ENCODE peak calls at places on chromosome 10, in eight cellular contexts. M, U, O, N, L, E, K and D are unnamed samples.

GRCh38 chr10:71970331-71970730 is 6.1 kb downstream of the CHST3 start:
- DNase-seq in M (no peak), U (peak; percentile 60), O (no peak), N (peak; percentile 78), L (peak; percentile 89), E (no peak), K (no peak), D (peak; percentile 69)

GRCh38 chr10:90288403-90288933 is 569.4 kb downstream of the HTR7 start:
- DNase-seq in M (peak; percentile 10), U (no peak), O (no peak), N (peak; percentile 10), L (peak; percentile 40), E (no peak), K (no peak), D (peak; percentile 53)

GRCh38 chr10:75865413-75865812 is 434.0 kb downstream of the LRMDA start:
- DNase-seq in M (no peak), U (no peak), O (no peak), N (no peak), L (no peak), E (no peak), K (no peak), D (peak; percentile 76)

GRCh38 chr10:74453151-74453550 is 302.1 kb downstream of the ADK start:
- DNase-seq in M (no peak), U (no peak), O (no peak), N (no peak), L (no peak), E (no peak), K (no peak), D (no peak)

GRCh38 chr10:77104459-77104980 is 533.1 kb downstream of the KCNMA1 start:
- DNase-seq in M (no peak), U (no peak), O (no peak), N (no peak), L (no peak), E (no peak), K (no peak), D (peak; percentile 85)

GRCh38 chr10:62900829-62901571 is 84.8 kb upstream of the EGR2 start:
- DNase-seq in M (no peak), U (no peak), O (no peak), N (no peak), L (no peak), E (no peak), K (no peak), D (peak; percentile 57)

GRCh38 chr10:110802551-110803238 is 69.0 kb upstream of the PDCD4 start:
- DNase-seq in M (no peak), U (no peak), O (peak; percentile 74), N (no peak), L (no peak), E (peak; percentile 34), K (peak; percentile 60), D (no peak)

GRCh38 chr10:96421995-96422394 is 63.2 kb upstream of the OPALIN start:
- DNase-seq in M (no peak), U (no peak), O (no peak), N (no peak), L (no peak), E (peak; percentile 54), K (no peak), D (no peak)

GRCh38 chr10:12726971-12727831 is 274.3 kb downstream of the CCDC3 start:
- DNase-seq in M (no peak), U (no peak), O (no peak), N (no peak), L (no peak), E (no peak), K (no peak), D (no peak)

GRCh38 chr10:5663692-5664427 is 2.5 kb downstream of the ASB13 start:
- DNase-seq in M (no peak), U (peak; percentile 72), O (no peak), N (peak; percentile 39), L (peak; percentile 69), E (no peak), K (peak; percentile 41), D (no peak)

GRCh38 chr10:58544135-58544534 is 31.5 kb downstream of the BICC1 start:
- DNase-seq in M (no peak), U (no peak), O (no peak), N (no peak), L (no peak), E (no peak), K (no peak), D (no peak)

GRCh38 chr10:5283305-5284158 is 81.2 kb upstream of the UCN3 start:
- DNase-seq in M (peak; percentile 55), U (peak; percentile 51), O (peak; percentile 74), N (peak; percentile 77), L (peak; percentile 83), E (peak; percentile 75), K (peak; percentile 39), D (peak; percentile 53)

GRCh38 chr10:71052708-71053107 is 159.7 kb upstream of the UNC5B start:
- DNase-seq in M (no peak), U (no peak), O (no peak), N (no peak), L (no peak), E (no peak), K (no peak), D (no peak)

GRCh38 chr10:6878067-6878412 is 298.0 kb upstream of the PRKCQ start:
- DNase-seq in M (no peak), U (no peak), O (no peak), N (peak; percentile 28), L (peak; percentile 55), E (no peak), K (peak; percentile 4), D (no peak)

GRCh38 chr10:29113251-29113945 is 175.5 kb upstream of the LYZL1 start:
- DNase-seq in M (no peak), U (peak; percentile 70), O (peak; percentile 56), N (peak; percentile 18), L (peak; percentile 16), E (no peak), K (no peak), D (no peak)

GRCh38 chr10:75568721-75569120 is 137.3 kb downstream of the LRMDA start:
- DNase-seq in M (no peak), U (no peak), O (no peak), N (no peak), L (no peak), E (no peak), K (no peak), D (no peak)

GRCh38 chr10:79072041-79072441 is 3.3 kb downstream of the ZMIZ1 start:
- DNase-seq in M (no peak), U (no peak), O (no peak), N (no peak), L (peak; percentile 33), E (no peak), K (no peak), D (peak; percentile 68)

DNA sequence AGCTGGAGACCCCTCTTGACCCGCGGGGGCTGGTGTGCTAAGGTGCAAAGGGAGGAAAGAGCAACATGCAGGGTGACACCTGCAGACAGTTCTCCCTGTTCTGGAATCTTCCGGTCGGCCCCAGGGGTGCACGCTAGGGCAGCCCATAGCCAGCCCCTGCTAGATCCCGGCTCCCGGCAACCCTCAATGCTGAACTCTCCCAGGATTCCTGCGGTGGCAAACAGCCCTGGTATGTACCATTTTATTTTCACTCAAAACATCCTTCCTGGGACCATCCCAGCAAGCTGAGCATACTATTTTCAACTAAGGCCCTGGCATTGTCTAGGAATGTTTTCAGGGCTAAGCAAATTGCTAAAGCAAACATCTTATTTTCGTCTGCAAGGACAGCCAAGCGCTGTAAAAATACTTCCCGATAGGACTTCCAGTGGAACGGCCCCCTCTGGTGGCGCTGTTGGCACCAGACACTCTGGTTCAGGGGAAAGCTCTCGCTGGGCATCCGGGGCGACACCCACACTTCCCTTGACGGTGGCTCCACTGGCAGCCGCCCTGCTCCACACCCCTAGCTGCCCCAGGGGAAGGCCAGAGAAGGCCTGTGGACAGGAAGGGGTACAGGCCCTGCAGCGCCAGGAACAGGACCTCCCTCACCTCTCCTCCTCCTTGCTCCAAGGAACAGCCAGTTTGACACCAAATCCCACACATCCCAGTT is 99.4 kb downstream of the CTBP2 start:
- DNase-seq in M (peak; percentile 40), U (peak; percentile 86), O (peak; percentile 88), N (peak; percentile 84), L (peak; percentile 87), E (no peak), K (peak; percentile 73), D (peak; percentile 74)
- TF ChIP-seq EZH2phosphoT487 in M (no peak), U (no peak), O (no peak), N (no peak), L (no peak), E (no peak), K (no peak), D (no peak)

GRCh38 chr10:32952541-32953276 is 5.3 kb downstream of the ITGB1 start:
- DNase-seq in M (no peak), U (no peak), O (no peak), N (no peak), L (no peak), E (no peak), K (no peak), D (no peak)
- H3K4me2 ChIP-seq in M (no peak overlapping the region), U (peak overlapping the region; percentile 78), O (peak overlapping the region; percentile 89), N (no peak overlapping the region), L (peak overlapping the region; percentile 92), E (no peak overlapping the region), K (peak overlapping the region; percentile 85), D (peak overlapping the region; percentile 83)

GRCh38 chr10:13977861-13978843 is 352.6 kb downstream of the FRMD4A start:
- DNase-seq in M (no peak), U (no peak), O (no peak), N (no peak), L (no peak), E (no peak), K (no peak), D (peak; percentile 60)

GRCh38 chr10:13978844-13979227 is 351.9 kb downstream of the FRMD4A start:
- DNase-seq in M (no peak), U (peak; percentile 74), O (no peak), N (no peak), L (no peak), E (no peak), K (no peak), D (no peak)

GRCh38 chr10:13984647-13985155 is 346.0 kb downstream of the FRMD4A start:
- DNase-seq in M (no peak), U (no peak), O (no peak), N (no peak), L (no peak), E (no peak), K (no peak), D (peak; percentile 90)

GRCh38 chr10:13987472-13987871 is 343.3 kb downstream of the FRMD4A start:
- DNase-seq in M (no peak), U (no peak), O (no peak), N (no peak), L (no peak), E (no peak), K (no peak), D (peak; percentile 48)

GRCh38 chr10:13983035-13983434 is 347.7 kb downstream of the FRMD4A start:
- DNase-seq in M (no peak), U (no peak), O (no peak), N (no peak), L (no peak), E (no peak), K (no peak), D (no peak)
- TF ChIP-seq CTCF in M (no peak), U (no peak), O (no peak), N (no peak), L (no peak), E (no peak), K (no peak), D (no peak)

DNA sequence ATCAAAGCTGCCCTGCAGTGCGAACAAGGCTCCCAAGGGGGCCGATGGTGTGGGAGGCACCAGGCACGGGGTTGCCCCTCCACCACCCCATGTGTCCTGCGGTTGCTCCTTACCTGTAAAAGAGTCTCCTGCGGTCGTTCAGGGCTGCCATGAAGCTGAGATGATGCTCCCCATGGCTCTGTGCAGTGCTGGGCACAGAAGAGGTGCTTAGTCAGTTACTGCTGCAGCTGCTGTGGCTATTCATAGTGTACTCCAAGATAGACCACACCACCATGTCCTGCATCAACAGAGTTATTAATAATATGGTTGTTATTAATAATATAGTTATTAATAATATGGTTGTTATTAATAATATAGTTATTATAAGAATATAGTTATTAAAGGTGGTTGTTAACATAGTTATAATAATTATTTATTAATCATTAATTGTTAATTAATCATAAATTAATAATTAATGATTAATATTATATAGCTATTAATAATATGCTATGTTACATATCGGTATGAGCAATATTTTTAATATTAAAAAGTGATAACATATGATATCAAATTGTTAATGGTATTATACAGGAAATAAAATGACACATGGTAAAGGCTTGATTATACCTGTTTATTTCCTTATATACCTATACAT is 97.0 kb upstream of the PFKP start:
- DNase-seq in M (no peak), U (no peak), O (no peak), N (no peak), L (no peak), E (no peak), K (no peak), D (no peak)
- TF ChIP-seq EZH2phosphoT487 in M (no peak), U (no peak), O (no peak), N (no peak), L (no peak), E (no peak), K (no peak), D (no peak)